ENCODE peak calls at places on chromosomes 1 and 21, in five cellular contexts. X is NB4, R is glutamatergic neuron, S is cardiac muscle cell, W is fibroblast of the aortic adventitia. K is an unnamed sample.

GRCh38 chr1:93442276-93442675 is 5.6 kb upstream of the FNBP1L start:
- DNase-seq in X (no peak), R (no peak), W (no peak), S (no peak), K (no peak)

GRCh38 chr1:185745165-185745564 is 11.0 kb downstream of the HMCN1 start:
- DNase-seq in R (no peak), S (no peak), X (no peak), W (no peak), K (no peak)

GRCh38 chr1:38991638-38992449 is 768 bp downstream of the AKIRIN1 start:
- DNase-seq in S (peak), W (peak), X (peak), R (peak), K (peak)

GRCh38 chr1:180800945-180801344 is 111.8 kb upstream of the KIAA1614 start:
- DNase-seq in S (no peak), R (no peak), W (no peak), X (no peak), K (no peak)

GRCh38 chr1:229058111-229058551 is 212.8 kb upstream of the RAB4A start:
- DNase-seq in X (no peak), W (no peak), S (no peak), R (no peak), K (no peak)

GRCh38 chr1:67597336-67597735 is 87.7 kb upstream of the GADD45A start:
- DNase-seq in S (no peak), W (no peak), X (no peak), R (no peak), K (no peak)

GRCh38 chr1:39886757-39887231 is 3.5 kb upstream of the TRIT1 start:
- DNase-seq in W (no peak), X (no peak), S (peak), R (no peak), K (no peak)

GRCh38 chr1:227949954-227950734 is 2.4 kb upstream of the WNT9A start:
- DNase-seq in X (no peak), W (no peak), S (no peak), R (no peak), K (no peak)

GRCh38 chr1:36305915-36306209 is 306 bp upstream of the SH3D21 start:
- DNase-seq in S (no peak), X (no peak), W (no peak), R (no peak), K (no peak)

GRCh38 chr1:173330149-173330951 is 123.2 kb upstream of the TNFSF4 start:
- DNase-seq in S (peak), X (peak), W (peak), R (no peak), K (no peak)

GRCh38 chr1:109482796-109483638 is 688 bp upstream of the ATXN7L2 start:
- DNase-seq in S (no peak), W (no peak), R (peak), X (no peak), K (peak)

GRCh38 chr1:217336724-217337123 is 294.2 kb downstream of the GPATCH2 start:
- DNase-seq in S (no peak), X (no peak), R (no peak), W (no peak), K (no peak)

GRCh38 chr1:217327901-217328300 is 303.0 kb downstream of the GPATCH2 start:
- DNase-seq in W (no peak), X (no peak), S (no peak), R (no peak), K (no peak)

GRCh38 chr1:217331698-217332097 is 299.2 kb downstream of the GPATCH2 start:
- DNase-seq in R (no peak), W (no peak), S (no peak), X (no peak), K (no peak)

GRCh38 chr1:217333939-217334338 is 297.0 kb downstream of the GPATCH2 start:
- DNase-seq in W (peak), S (peak), R (peak), X (peak), K (peak)

DNA sequence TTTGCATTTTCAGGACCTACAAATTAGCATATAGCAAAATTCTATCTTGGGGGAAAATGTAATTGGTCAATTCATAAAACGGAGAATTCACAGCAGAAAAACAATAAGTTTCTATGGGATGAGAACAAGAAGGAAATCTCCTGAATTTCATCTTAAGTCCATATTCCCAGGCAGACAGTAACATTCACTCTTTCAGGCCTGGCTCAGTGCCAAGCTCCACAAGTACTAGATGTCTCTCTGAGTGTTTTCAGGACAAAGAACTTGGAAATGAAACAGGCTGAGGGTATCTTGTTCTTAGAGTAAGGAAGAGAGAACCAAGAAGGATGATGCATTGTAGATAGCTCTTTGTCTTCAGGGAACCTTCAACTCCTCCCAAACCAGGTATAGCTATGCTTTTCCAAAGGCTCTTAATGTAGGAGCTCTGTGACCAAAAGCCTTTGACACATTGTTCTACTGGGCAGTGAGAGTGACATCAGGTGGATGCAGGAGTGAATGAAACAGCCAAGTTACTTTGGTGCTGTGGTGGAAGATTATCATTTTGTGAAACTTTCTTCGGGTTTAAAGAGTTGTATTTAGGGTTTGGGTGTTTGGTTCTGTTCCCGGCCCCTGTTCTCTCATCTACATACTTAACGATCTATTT is 298.3 kb downstream of the GPATCH2 start:
- DNase-seq in R (no peak), X (no peak), S (peak), W (no peak), K (no peak)
- TF ChIP-seq CTCF in R (no peak), X (no peak), S (no peak), W (no peak), K (no peak)

DNA sequence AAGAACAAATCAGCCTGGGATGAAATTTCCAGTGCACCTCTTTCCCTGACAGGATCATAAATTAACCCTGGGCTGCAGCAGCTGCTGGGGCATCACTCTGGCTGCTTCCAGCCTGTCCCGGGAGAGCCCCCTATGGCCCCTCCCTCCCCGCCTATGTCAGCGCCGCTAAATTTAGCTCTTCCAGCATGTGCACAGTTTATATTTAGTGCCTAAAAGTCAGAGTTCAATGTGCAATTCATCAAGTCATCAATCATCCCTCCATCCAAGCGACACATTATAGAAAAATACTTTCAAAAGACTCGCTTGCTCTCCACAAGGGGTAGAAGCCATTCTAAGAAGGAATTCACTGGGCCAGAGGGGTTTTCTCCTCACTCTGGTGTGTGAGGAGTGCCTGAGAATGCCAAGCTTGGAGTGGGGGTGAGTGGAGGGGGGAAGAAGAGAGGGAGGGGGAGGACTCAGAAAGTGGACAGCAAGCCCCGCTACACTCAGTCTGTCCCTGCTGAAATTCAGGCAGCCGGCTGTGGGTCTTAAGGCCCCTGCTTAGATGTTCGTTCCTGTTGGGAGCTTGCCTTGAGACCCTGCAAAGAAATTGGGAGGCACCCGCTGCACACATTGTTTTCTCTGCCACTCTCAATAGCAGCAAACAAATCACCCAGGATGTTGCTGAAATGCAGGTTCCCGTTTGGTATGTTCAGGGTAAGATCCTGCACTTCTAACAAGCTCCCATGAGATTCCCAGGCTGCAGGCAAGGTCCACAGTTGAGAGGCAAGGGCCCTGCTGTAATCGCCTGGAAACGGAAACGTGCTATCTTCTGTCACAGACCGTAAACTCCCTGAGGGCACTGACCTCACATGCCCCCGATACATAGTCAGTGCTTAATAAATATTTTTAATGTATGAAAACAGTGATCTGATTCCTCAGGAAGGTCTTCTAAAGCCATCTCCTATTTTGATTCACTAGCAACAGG is 37.6 kb downstream of the XCL1 start:
- DNase-seq in S (no peak), W (peak), X (no peak), R (peak), K (peak)
- TF ChIP-seq CTCF in S (no peak), W (no peak), X (no peak), R (no peak), K (no peak)

GRCh38 chr21:45140346-45140940 is 66.1 kb downstream of the ADARB1 start:
- DNase-seq in R (peak), X (peak), S (peak), W (peak), K (peak)
- TF ChIP-seq CTCF in R (peak), X (peak), S (peak), W (peak), K (peak)

GRCh38 chr1:161180643-161181042 is 3.3 kb upstream of the B4GALT3 start:
- DNase-seq in R (no peak), W (peak), X (peak), S (no peak), K (no peak)
- TF ChIP-seq CTCF in R (peak), W (peak), X (peak), S (peak), K (peak)

GRCh38 chr1:33541966-33542365 is 69.5 kb downstream of the ZSCAN20 start:
- DNase-seq in X (no peak), R (no peak), S (no peak), W (no peak), K (no peak)
- TF ChIP-seq CTCF in X (no peak), R (no peak), S (no peak), W (no peak), K (no peak)

DNA sequence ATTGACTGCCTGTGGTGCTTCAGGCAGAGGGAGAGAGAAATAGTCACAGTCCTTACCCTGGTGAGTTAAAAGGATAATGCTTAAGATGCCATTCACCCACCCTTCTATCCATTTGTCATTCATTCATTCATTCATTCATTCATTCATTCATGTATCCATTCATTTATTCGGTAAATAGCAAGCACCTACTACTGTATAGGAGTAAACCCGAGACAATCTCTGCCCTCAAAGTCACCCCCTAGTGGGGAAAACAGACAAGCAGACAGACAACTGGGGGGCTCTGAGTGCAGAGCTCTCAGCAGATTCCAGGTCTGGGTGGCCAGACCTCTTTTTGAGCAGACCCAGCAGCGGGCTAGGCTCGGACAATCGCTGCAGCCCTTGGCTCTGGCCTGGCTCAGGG is 14.1 kb upstream of the ACTL8 start:
- DNase-seq in S (no peak), X (no peak), R (no peak), W (no peak), K (no peak)
- TF ChIP-seq CTCF in S (no peak), X (peak), R (no peak), W (no peak), K (no peak)

GRCh38 chr1:235327559-235328270 is at the start of gene ARID4B:
- DNase-seq in X (no peak), W (no peak), S (no peak), R (peak), K (peak)

GRCh38 chr1:235328271-235329138 is at the start of gene GGPS1:
- DNase-seq in X (peak), S (peak), W (peak), R (peak), K (peak)

GRCh38 chr1:235331391-235331790 is 3.0 kb downstream of the GGPS1 start:
- DNase-seq in R (no peak), X (peak), S (no peak), W (no peak), K (no peak)

GRCh38 chr1:235330918-235331285 is 2.5 kb downstream of the GGPS1 start:
- DNase-seq in S (no peak), R (no peak), X (no peak), W (no peak), K (no peak)

GRCh38 chr1:235329139-235329808 is 904 bp downstream of the GGPS1 start:
- DNase-seq in S (no peak), R (peak), X (peak), W (no peak), K (peak)
- TF ChIP-seq CTCF in S (peak), R (no peak), X (no peak), W (no peak), K (peak)